ENCODE peak calls at places on chromosome 19, in four cellular contexts. C is neuronal stem cell, V is H1, X is trophoblast cell. R is an unnamed sample.

GRCh38 chr19:29193116-29193515 is 19.8 kb downstream of the UQCRFS1 start:
- DNase-seq in C (no peak), V (no peak), X (peak; percentile 17), R (no peak)

GRCh38 chr19:44553478-44554171 is 24.1 kb upstream of the CEACAM20 start:
- DNase-seq in C (no peak), V (no peak), X (no peak), R (no peak)

GRCh38 chr19:1312732-1313694 is 27.3 kb downstream of the EFNA2 start:
- DNase-seq in C (no peak), V (no peak), X (peak; percentile 76), R (peak; percentile 42)

GRCh38 chr19:474126-475078 is 13.6 kb upstream of the SHC2 start:
- DNase-seq in C (no peak), V (no peak), X (no peak), R (no peak)

GRCh38 chr19:3131168-3131567 is 4.7 kb upstream of the GNA15 start:
- DNase-seq in C (no peak), V (no peak), X (no peak), R (no peak)

GRCh38 chr19:958967-959685 is 25.0 kb upstream of the WDR18 start:
- DNase-seq in C (no peak), V (no peak), X (peak; percentile 81), R (peak; percentile 85)

GRCh38 chr19:55069137-55069858 is 6.3 kb upstream of the RDH13 start:
- DNase-seq in C (no peak), V (peak; percentile 68), X (peak; percentile 92), R (peak; percentile 32)

GRCh38 chr19:10132848-10133350 is 13.2 kb upstream of the EIF3G start:
- DNase-seq in C (no peak), V (no peak), X (no peak), R (no peak)

GRCh38 chr19:39408392-39409206 is 2.0 kb downstream of the ZFP36 start:
- DNase-seq in C (no peak), V (peak; percentile 49), X (peak; percentile 48), R (peak; percentile 77)

GRCh38 chr19:5694167-5694951 is 4.3 kb downstream of the RPL36 start:
- DNase-seq in C (no peak), V (peak; percentile 50), X (no peak), R (no peak)

GRCh38 chr19:43966079-43966694 is 15.2 kb downstream of the ZNF221 start:
- DNase-seq in C (no peak), V (no peak), X (no peak), R (peak; percentile 8)

GRCh38 chr19:11767633-11768133 is 883 bp downstream of the ZNF441 start:
- DNase-seq in C (no peak), V (peak; percentile 43), X (peak; percentile 46), R (peak; percentile 56)

GRCh38 chr19:47493378-47494210 is 9.6 kb upstream of the KPTN start:
- DNase-seq in C (no peak), V (no peak), X (no peak), R (no peak)

GRCh38 chr19:2309734-2310362 is 1.9 kb upstream of the LINGO3 start:
- DNase-seq in C (no peak), V (peak; percentile 46), X (no peak), R (peak; percentile 40)

GRCh38 chr19:2123682-2124387 is 27.1 kb downstream of the IZUMO4 start:
- DNase-seq in C (peak; percentile 30), V (peak; percentile 86), X (peak; percentile 10), R (peak; percentile 11)

GRCh38 chr19:13842294-13843103 is 34.4 kb upstream of the NANOS3 start:
- DNase-seq in C (no peak), V (no peak), X (peak; percentile 71), R (peak; percentile 87)

GRCh38 chr19:29962777-29963176 is 20.7 kb downstream of the URI1 start:
- DNase-seq in C (no peak), V (no peak), X (no peak), R (no peak)

GRCh38 chr19:17420267-17420924 is 549 bp downstream of the MVB12A start:
- DNase-seq in C (no peak), V (peak; percentile 70), X (peak; percentile 54), R (peak; percentile 41)

GRCh38 chr19:55149078-55150003 is at the start of gene TNNT1:
- DNase-seq in C (no peak), V (no peak), X (peak; percentile 35), R (no peak)

GRCh38 chr19:36686365-36687213 is 823 bp upstream of the ZNF567 start:
- DNase-seq in C (no peak), V (peak; percentile 41), X (no peak), R (peak; percentile 8)
- H3K4me3 ChIP-seq in C (peak overlapping the region; percentile 63), V (peak overlapping the region; percentile 95), X (peak overlapping the region; percentile 100), R (peak overlapping the region; percentile 92)

GRCh38 chr19:49820125-49820524 is 2.0 kb downstream of the MED25 start:
- DNase-seq in C (no peak), V (no peak), X (no peak), R (peak; percentile 45)

GRCh38 chr19:49814010-49814409 is 918 bp upstream of the FUZ start:
- DNase-seq in C (no peak), V (no peak), X (peak; percentile 55), R (no peak)

GRCh38 chr19:49816616-49817015 is 1.5 kb upstream of the MED25 start:
- DNase-seq in C (no peak), V (no peak), X (peak; percentile 13), R (no peak)

GRCh38 chr19:49818691-49819331 is 722 bp downstream of the MED25 start:
- DNase-seq in C (no peak), V (no peak), X (no peak), R (peak; percentile 42)

DNA sequence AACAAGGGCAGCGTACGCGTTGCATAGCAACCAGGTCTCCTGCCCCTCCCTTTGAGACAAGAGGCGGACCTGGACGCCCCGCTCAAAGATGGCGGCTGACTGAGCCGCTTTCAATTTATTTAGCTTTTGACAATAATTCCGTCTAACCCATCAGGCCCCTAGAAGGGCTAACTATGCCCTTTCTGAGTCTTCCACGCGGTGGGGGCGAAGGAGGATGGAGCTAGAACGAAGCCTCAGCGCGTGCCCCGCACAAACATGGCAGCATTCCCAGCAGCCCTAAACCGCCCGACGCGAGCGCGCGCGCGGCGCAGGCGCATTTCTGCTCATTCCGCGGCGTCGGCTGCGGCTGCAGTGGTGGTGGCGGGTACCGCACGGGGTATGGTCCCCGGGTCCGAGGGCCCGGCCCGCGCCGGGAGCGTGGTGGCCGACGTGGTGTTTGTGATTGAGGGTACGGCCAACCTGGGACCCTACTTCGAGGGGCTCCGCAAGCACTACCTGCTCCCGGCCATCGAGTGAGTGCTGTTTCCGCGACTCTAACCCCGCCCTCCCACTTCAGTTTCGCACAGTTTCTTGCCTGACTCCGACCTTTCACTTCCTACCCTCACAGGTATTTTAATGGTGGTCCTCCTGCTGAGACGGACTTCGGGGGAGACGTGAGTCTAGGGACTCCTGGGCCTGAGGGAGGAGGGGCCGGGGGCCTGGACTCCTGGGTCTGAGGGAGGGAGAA is at the start of gene MED25:
- DNase-seq in C (peak; percentile 92), V (peak; percentile 95), X (peak; percentile 92), R (peak; percentile 93)
- H2BK12ac ChIP-seq in C (no peak within 1 kb of the TSS), V (peak within 1 kb of the TSS; percentile 93), X (no peak within 1 kb of the TSS), R (peak within 1 kb of the TSS; percentile 76)

DNA sequence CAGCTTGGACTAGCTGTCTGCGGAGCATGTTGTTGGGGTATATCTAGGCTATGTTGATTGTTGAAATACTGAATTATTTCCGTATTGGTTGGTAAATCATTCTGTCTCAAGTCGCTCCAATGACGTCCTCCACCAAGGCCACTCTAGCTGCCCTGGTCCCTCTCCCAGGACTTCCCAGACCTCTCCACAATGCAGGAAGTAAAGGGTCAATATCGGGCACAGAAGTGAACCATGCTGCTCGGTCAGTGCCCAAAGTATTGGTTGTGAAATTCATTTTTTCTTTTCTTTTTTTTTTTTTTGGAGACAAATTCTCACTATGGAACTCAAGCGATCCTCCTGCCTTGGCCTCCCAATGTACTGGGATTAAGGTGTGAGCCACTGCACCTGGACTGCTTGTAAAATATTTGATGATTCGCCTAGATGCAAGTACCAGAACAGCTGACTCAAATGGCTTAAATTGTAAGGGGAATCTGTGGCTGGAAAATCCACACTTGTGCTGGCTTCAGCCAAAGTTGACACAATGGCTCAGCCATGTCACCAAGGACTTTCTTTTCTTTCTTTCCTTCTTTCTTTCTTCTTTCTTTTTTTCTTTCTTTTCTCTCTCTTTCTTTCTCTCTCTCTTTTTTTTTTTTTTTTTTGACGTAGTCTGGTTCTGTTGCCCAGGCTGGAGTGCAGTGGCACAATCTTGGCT is 43.7 kb downstream of the NUMBL start:
- DNase-seq in C (no peak), V (no peak), X (peak; percentile 11), R (peak; percentile 57)
- H3K4me3 ChIP-seq in C (no peak overlapping the region), V (no peak overlapping the region), X (no peak overlapping the region), R (no peak overlapping the region)

GRCh38 chr19:58513694-58514563 is 2.1 kb upstream of the SLC27A5 start:
- DNase-seq in C (peak; percentile 89), V (peak; percentile 97), X (peak; percentile 98), R (peak; percentile 78)

GRCh38 chr19:58515259-58515658 is 3.5 kb upstream of the SLC27A5 start:
- DNase-seq in C (no peak), V (no peak), X (no peak), R (no peak)

GRCh38 chr19:58511353-58512208 is at the start of gene SLC27A5:
- DNase-seq in C (no peak), V (no peak), X (no peak), R (no peak)

GRCh38 chr19:58514564-58515020 is 2.8 kb upstream of the SLC27A5 start:
- DNase-seq in C (no peak), V (no peak), X (no peak), R (no peak)

DNA sequence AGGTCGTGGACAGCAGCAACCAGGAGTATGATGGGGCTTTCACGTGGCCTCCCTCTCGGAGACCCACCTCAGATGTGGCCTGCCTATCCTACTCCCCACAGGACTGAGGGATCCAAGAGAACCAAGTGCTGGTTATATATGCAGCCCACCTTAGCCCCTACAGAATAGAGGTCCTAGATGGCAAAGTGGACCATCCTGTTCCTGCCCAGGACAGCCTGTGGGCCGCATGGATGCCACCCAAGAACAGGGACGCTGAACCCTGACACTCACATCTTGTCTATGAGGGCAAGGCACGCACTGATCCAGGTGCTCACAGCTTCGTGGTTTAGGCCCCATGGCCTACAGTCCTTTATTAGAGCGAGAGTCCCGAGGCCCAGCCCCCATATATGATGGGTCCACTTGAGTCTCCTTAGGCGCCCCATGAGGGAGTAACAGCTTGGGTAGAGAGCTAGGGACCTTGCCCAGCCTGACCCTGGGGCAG is 1.5 kb upstream of the SLC27A5 start:
- DNase-seq in C (no peak), V (no peak), X (no peak), R (no peak)
- H2BK12ac ChIP-seq in C (no peak overlapping the region), V (peak overlapping the region; percentile 30), X (no peak overlapping the region), R (no peak overlapping the region)

DNA sequence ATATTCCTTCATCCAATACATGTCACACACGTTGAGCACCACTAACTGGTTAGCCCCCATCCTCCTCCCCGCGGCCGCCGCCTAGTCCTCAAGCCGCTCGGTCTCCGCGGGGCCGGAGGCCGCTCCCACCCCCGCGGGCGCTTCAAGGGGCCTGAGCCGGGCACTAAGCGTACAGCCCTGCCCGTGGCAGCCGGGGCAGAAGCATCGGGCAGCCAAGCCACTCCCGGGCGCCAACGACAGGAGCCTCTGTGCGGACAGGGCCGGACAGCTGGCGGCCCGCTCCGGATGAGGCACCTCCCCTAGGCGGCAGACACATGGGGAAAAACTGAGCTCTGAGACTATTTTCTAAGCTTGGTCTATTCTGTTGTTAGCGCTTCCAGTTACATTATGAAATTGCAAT is 2.8 kb upstream of the ZNF543 start:
- DNase-seq in C (no peak), V (no peak), X (peak; percentile 43), R (no peak)
- H3K4me3 ChIP-seq in C (no peak overlapping the region), V (peak overlapping the region; percentile 56), X (no peak overlapping the region), R (peak overlapping the region; percentile 63)